ENCODE peak calls at places on chromosome 21, in seven cellular contexts. M is tibial nerve, X is stomach, D is A549, J is suprapubic skin, E is ovary, Z is H1. C is an unnamed sample.

GRCh38 chr21:31005019-31005418 is 33.3 kb downstream of the KRTAP19-8 start:
- DNase-seq in J (no peak), Z (no peak), E (no peak), D (no peak), M (no peak), X (no peak), C (no peak)

GRCh38 chr21:41962425-41962966 is 8.7 kb upstream of the C2CD2 start:
- DNase-seq in J (no peak), M (no peak), E (peak), Z (peak), X (no peak), D (no peak), C (no peak)

GRCh38 chr21:25967566-25968438 is 202.8 kb downstream of the APP start:
- DNase-seq in E (no peak), Z (no peak), X (no peak), J (no peak), M (no peak), D (no peak), C (no peak)

GRCh38 chr21:29072873-29073221 is 601 bp downstream of the CCT8 start:
- DNase-seq in X (no peak), E (no peak), J (no peak), M (no peak), D (peak), Z (no peak), C (no peak)

GRCh38 chr21:26918318-26919065 is 48.4 kb downstream of the ADAMTS5 start:
- DNase-seq in M (no peak), E (no peak), J (no peak), Z (no peak), X (no peak), D (no peak), C (no peak)

GRCh38 chr21:31920275-31920674 is 47.5 kb downstream of the HUNK start:
- DNase-seq in D (no peak), M (no peak), X (no peak), J (no peak), E (no peak), Z (no peak), C (no peak)

GRCh38 chr21:41653944-41654625 is 112.8 kb downstream of the RIPK4 start:
- DNase-seq in X (no peak), Z (no peak), J (peak), E (no peak), M (no peak), D (no peak), C (no peak)

GRCh38 chr21:16308269-16308668 is 578.5 kb downstream of the USP25 start:
- DNase-seq in J (no peak), D (no peak), X (no peak), E (no peak), Z (no peak), M (no peak), C (no peak)

GRCh38 chr21:41398831-41399230 is 27.2 kb upstream of the MX1 start:
- DNase-seq in D (no peak), J (no peak), Z (no peak), E (no peak), X (no peak), M (no peak), C (no peak)

GRCh38 chr21:32940079-32941014 is 85.4 kb upstream of the OLIG2 start:
- DNase-seq in X (peak), J (no peak), D (peak), M (peak), Z (no peak), E (no peak), C (peak)

GRCh38 chr21:32641715-32642698 is 29.8 kb upstream of the CFAP298 start:
- DNase-seq in X (no peak), J (no peak), M (no peak), D (peak), Z (no peak), E (no peak), C (no peak)

GRCh38 chr21:25330266-25330665 is 277.0 kb downstream of the MRPL39 start:
- DNase-seq in Z (no peak), E (no peak), D (no peak), J (no peak), M (no peak), X (no peak), C (no peak)

GRCh38 chr21:42163511-42163863 is 55.5 kb upstream of the ABCG1 start:
- DNase-seq in E (no peak), J (no peak), Z (no peak), M (no peak), D (no peak), X (no peak), C (no peak)

GRCh38 chr21:38429011-38429410 is 69.3 kb downstream of the ERG start:
- DNase-seq in J (no peak), M (no peak), E (no peak), D (no peak), X (no peak), Z (no peak), C (no peak)
- TF ChIP-seq EP300 in J (no peak), M (no peak), E (no peak), D (no peak), X (no peak), Z (no peak), C (no peak)

DNA sequence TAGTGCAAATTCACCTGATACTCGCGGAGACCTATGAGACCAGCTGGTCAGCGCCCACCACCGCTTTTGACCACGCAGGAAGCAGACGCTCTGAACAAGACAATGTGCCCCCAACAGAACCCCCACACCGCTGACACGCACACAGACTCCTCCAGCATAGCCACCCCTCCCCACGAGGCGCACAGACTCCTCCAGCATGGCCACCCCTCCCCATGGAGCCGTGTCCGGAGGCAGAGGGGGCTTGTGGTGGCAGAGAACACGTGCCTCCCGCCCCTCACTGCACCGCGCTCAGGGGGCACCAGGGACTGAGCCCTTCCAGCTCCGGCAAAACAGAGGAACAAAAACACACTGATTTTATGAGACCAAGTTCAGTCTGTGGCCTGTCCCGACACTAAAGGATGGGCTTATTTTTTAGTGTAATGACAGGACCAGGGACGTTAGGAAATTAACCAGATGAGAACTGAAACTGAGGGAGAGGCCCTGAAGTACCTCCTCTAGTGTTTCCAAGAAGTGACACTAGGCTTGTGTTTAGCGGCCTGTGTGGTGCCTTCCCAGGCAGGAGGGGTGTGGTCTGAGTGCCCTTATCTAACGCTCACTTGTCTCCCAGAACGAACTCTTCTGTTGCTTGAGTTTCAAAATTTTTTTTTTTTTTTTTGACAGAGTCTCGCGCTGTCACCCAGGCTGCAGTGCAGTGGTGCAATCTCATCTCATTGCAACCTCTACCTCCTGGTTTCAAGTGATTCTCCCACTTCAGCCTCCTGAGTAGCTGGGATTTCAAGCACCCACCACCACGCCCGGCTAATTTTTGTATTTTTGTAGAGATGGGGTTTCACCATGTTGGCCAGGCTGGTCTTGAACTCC is 10.0 kb upstream of the AGPAT3 start:
- DNase-seq in E (no peak), D (no peak), M (no peak), J (no peak), Z (no peak), X (no peak), C (no peak)
- TF ChIP-seq EP300 in E (no peak), D (no peak), M (no peak), J (no peak), Z (no peak), X (no peak), C (no peak)

DNA sequence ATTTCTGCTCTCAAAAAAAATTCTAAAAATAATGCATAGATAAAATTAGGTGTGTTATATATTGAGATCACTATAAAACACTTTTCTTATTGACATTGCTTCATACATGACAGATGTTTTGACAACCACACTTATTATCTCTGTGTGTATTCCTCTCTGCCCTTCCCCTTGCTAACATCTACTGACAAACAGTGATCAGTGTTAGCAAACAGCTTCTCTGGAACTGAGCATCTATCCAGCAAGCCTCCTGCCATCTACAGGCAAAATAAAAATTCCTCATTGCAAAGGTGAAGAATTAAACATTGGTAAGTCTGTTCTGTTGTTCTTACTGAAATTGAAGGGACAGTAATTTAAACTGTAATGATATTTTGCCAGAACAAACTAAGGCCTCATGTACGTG is 2153.9 kb downstream of the NCAM2 start:
- DNase-seq in Z (no peak), M (no peak), D (no peak), J (no peak), X (no peak), E (no peak), C (no peak)
- TF ChIP-seq EP300 in Z (no peak), M (no peak), D (no peak), J (no peak), X (no peak), E (no peak), C (no peak)

DNA sequence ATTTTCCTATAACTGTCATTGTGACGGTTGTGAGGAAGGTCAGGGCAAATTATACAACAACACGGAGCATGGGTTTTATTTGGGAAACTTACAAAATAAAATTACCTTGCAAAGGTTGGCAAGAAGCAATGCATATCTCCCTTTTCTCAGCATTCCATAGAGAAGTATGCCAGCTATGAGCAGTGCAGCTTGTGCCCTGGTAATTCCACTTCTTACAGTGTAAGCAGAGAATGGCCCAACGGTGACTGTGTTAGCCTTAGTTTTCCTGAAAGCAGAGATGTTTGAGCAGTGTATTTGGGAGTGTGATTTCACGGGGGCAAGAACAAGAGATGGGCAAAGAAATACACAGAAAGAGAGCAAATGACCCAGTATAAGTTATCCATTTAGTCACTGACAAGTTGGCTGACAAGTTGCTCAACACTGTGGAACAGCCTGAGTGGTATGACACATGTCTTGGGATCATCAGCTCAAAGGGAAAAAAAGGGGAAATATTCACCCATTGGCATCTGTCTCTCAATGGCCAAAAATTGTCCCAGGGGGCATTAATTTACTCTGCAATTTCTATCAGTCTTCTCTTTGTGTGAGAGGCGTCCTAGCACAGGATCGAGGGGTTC is 210.9 kb upstream of the NRIP1 start:
- DNase-seq in Z (no peak), E (no peak), M (no peak), X (no peak), D (no peak), J (no peak), C (no peak)
- TF ChIP-seq EP300 in Z (no peak), E (no peak), M (no peak), X (no peak), D (no peak), J (no peak), C (no peak)

DNA sequence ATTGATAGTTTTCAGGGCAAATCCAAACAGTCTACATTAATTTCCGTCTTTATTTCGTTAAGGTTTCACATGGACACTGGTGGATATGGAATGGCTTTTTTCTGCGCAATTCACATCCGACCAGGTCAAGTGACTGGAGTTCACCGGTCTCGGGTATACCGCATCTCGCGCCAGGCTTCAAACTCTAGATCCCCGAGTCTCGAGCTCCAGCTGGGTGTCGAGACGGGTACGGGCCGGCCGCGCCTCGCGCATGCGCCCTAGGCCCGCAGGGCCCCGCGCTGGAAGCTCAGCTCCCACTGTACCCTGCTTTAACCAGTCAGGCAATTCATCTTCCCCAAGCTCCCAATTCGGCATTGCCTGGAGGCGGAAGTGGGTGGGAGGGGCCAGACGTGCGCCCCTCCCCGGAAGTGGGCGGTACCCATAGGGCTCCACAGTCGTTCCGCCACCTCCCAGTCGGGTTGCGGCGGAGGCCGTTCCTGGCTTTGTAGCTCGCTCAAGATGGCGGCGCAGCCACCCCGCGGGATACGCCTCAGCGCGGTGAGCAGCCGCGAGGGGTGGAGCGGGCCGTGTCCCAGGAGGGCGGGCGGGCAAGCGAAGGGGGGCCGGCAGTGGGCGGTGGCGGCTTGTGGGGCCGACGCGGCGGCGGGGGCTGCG is at the start of gene MORC3:
- DNase-seq in X (peak), D (peak), E (peak), Z (peak), J (peak), M (peak), C (peak)
- TF ChIP-seq EP300 in X (no peak), D (no peak), E (no peak), Z (no peak), J (no peak), M (peak), C (no peak)

GRCh38 chr21:18142639-18143038 is 102.0 kb upstream of the CHODL start:
- DNase-seq in J (no peak), M (no peak), D (no peak), E (no peak), Z (no peak), X (no peak), C (no peak)

GRCh38 chr21:18147678-18148077 is 97.0 kb upstream of the CHODL start:
- DNase-seq in Z (no peak), M (no peak), J (no peak), E (no peak), D (no peak), X (no peak), C (no peak)

GRCh38 chr21:18138507-18138906 is 106.1 kb upstream of the CHODL start:
- DNase-seq in Z (no peak), M (no peak), D (no peak), X (no peak), E (no peak), J (no peak), C (no peak)

GRCh38 chr21:18144341-18144740 is 100.3 kb upstream of the CHODL start:
- DNase-seq in X (no peak), M (no peak), Z (no peak), D (no peak), E (no peak), J (no peak), C (no peak)
- TF ChIP-seq EP300 in X (no peak), M (no peak), Z (no peak), D (no peak), E (no peak), J (no peak), C (no peak)

DNA sequence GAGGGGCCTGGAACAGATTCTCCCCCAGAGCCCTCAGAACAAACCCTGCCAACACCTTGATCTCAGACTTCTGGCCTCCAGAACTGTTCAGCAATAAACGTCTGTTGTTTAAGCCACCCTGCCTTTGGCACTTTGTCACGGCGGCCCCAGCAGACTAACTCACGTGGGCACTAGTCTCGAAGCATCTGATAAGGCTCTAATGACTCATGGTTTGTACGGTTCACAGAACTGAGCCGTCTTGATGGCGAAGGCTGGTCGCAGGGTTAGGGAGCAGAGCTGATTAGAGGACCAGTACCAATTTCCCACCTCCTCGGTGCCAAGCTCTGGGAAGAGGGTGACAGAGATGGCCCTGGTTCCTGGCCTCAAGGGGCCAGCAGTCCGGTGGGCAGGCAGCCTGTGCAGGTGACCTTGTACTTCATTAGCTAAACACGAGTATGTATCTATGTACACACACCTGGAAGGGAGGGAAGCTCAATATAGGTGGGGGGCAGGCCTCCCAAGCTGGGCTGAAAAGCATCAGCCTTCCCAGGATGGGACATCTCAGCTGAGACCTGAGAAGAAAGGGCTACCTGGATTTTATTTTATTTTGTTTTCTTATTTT is 112.8 kb downstream of the MRPS6 start:
- DNase-seq in E (no peak), D (no peak), X (peak), J (no peak), M (no peak), Z (no peak), C (no peak)
- TF ChIP-seq EP300 in E (no peak), D (no peak), X (no peak), J (no peak), M (no peak), Z (no peak), C (no peak)